ENCODE peak calls at places on chromosomes 2 and 18, in eight cellular contexts. Z is spleen, N is Calu3, Q is body of pancreas, E is H9, B is colonic mucosa, C is lower lobe of right lung, V is HCT116. Y is an unnamed sample.

GRCh38 chr18:35376393-35376741 is 770 bp downstream of the ZNF396 start:
- DNase-seq in Q (peak; percentile 38), Z (peak; percentile 90), C (peak; percentile 73), B (peak; percentile 25), E (peak; percentile 61), V (no peak), N (peak; percentile 29), Y (no peak)

GRCh38 chr18:22346342-22346967 is 71.3 kb downstream of the CTAGE1 start:
- DNase-seq in V (no peak), B (peak; percentile 88), N (peak; percentile 62), Z (no peak), E (no peak), Q (peak; percentile 64), C (no peak), Y (no peak)

GRCh38 chr2:28004086-28004485 is 113.6 kb downstream of the BABAM2 start:
- DNase-seq in Q (no peak), E (no peak), C (no peak), Z (no peak), B (no peak), N (no peak), V (no peak), Y (no peak)

GRCh38 chr2:131425191-131426021 is 50.5 kb upstream of the TUBA3D start:
- DNase-seq in N (no peak), V (no peak), B (no peak), C (no peak), Z (no peak), E (no peak), Q (no peak), Y (no peak)

GRCh38 chr2:234376229-234376628 is 120.7 kb downstream of the ARL4C start:
- DNase-seq in Q (no peak), E (no peak), C (no peak), V (no peak), Z (no peak), B (no peak), N (no peak), Y (no peak)

GRCh38 chr18:37497836-37498518 is 67.6 kb downstream of the CELF4 start:
- DNase-seq in Z (no peak), N (no peak), E (no peak), Q (no peak), V (no peak), C (no peak), B (no peak), Y (no peak)

GRCh38 chr2:197297262-197297661 is 13.3 kb downstream of the ANKRD44 start:
- DNase-seq in N (no peak), Q (no peak), C (no peak), E (no peak), Z (no peak), B (no peak), V (no peak), Y (no peak)

GRCh38 chr2:74715880-74716279 is 61.8 kb downstream of the SEMA4F start:
- DNase-seq in V (no peak), Q (no peak), N (no peak), C (no peak), E (no peak), B (no peak), Z (no peak), Y (no peak)

GRCh38 chr2:232113821-232114220 is 152.3 kb downstream of the DIS3L2 start:
- DNase-seq in Z (no peak), Q (no peak), B (no peak), V (no peak), C (no peak), E (no peak), N (no peak), Y (no peak)

GRCh38 chr2:232111551-232111950 is 150.0 kb downstream of the DIS3L2 start:
- DNase-seq in Z (no peak), C (no peak), B (no peak), Q (no peak), N (no peak), V (no peak), E (no peak), Y (no peak)

GRCh38 chr2:232120911-232121310 is 159.4 kb downstream of the DIS3L2 start:
- DNase-seq in Z (no peak), B (no peak), Q (no peak), E (no peak), V (no peak), C (no peak), N (no peak), Y (no peak)

GRCh38 chr2:232116839-232117238 is 155.3 kb downstream of the DIS3L2 start:
- DNase-seq in N (no peak), V (no peak), C (no peak), Q (no peak), Z (no peak), B (no peak), E (no peak), Y (no peak)

DNA sequence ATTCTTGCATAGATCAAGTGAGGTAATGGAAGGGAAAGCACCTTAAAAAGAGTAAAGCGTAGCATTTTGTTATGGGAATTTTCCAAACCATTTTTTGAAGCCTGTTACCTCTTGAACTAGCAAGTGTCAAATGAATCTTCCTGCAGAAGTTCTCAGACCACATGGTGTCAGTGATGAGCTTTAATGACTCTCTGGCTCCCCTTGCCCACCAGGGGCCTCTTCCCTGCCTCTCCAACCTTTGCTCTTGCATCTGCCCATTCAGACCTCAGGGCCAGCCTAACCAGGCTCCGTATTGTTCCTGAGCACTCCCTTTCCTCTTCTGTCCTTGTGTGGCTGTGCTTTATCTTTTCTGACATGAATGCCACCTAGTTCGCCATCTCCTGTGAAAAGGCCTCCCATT is 155.9 kb downstream of the DIS3L2 start:
- DNase-seq in Q (no peak), Z (no peak), C (no peak), N (no peak), E (peak; percentile 60), B (no peak), V (no peak), Y (no peak)
- TF ChIP-seq CTCF in Q (no peak), Z (no peak), C (no peak), N (no peak), E (peak; percentile 66), B (no peak), V (peak; percentile 14), Y (no peak)

DNA sequence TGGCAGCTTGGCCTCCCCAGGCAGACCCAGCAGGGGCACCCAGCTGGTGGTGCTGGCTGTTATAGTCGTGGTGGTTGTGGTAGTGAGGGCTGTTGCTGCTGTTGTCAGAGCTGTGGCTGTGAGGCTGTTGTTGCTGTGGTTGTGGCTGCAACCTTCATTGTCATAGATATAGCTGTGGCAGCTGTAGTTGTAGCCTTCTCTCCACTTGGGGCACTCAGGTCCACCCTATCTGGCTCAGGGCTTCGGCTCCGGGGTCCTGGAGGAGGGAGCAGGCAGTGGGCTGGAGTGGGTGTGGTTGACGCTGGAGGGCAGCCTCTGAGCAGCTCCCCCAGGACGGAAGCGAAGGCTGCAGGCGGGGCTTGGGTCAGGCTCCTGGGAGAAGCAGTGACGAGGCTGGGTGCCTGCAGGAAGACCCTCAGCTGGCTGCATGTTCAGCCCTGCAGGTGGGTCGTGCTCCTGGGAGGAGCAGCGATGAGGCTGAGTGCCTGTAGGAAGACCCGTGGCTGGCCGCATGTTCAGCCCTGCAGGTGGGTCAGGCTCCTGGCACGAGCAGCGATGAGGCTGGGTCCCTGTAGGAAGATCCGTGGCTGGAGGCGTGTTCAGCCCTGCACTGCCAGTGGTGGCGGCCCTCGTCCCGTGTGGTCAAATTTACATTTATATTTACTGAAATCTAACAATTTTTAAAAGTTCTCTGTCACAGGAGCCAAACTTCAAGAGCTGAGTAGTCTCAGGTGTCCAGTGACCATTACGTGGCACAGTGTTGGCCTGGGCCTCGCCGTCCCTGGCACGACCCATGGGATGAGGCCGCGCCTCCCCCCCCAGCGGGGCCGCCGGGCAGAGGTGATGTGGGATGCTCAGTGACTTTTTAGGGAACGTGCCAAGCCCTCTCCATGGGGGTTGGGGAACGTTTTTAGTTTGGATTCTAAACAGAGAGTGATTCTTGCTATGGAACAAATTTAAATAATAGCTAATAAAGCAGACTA is 79.2 kb upstream of the PXDN start:
- DNase-seq in V (no peak), C (no peak), Z (no peak), Q (no peak), B (no peak), N (no peak), E (peak; percentile 93), Y (no peak)
- TF ChIP-seq CTCF in V (no peak), C (no peak), Z (no peak), Q (no peak), B (no peak), N (no peak), E (peak; percentile 60), Y (peak; percentile 51)

DNA sequence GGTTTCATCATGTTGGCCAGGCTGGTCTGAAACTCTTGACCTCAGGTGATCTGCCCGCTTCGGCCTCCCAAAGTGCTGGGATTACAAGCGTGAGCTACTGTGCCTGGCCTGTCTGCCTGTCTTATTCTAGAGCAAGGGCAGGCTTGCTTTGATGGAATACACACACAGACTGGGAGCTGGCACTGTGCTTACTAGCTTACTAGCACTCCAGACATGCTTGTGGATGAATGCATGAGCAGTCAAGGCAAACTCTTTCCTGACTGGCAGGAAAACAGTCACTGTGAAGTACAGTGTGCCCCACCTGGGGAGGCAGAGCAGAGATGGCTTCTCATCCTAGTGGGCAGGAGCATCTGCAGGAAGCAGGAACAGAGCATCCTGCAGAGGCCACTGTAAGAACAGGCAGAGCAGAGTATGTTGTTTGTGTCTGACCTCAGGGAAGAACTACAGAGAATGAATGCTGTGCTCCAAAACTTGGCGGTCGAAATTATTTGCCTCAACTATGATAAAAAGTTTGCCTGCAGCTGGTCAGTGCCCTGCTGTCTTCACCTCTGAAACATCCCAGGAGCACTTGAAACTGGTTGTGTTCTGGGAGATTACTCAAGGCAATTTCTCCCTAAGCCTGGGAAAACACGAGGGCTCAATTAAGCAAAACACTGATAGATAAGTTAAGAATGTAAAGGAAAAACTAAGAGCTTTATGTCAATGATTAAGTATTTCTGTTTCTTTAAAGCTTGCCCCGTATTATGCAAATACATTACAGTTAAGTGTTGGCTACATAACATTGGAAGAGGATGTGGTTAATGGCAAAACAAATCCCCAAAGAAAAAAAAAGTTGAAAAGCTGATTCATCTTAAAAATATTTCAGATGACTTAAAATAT is 102.4 kb downstream of the VAPA start:
- DNase-seq in V (no peak), B (no peak), C (no peak), E (no peak), N (peak; percentile 27), Q (no peak), Z (no peak), Y (no peak)
- TF ChIP-seq CTCF in V (no peak), B (no peak), C (no peak), E (peak; percentile 32), N (no peak), Q (no peak), Z (no peak), Y (no peak)

GRCh38 chr2:12167525-12168317 is 421.3 kb downstream of the LPIN1 start:
- DNase-seq in B (no peak), C (no peak), E (peak; percentile 54), N (no peak), Z (no peak), V (no peak), Q (peak; percentile 8), Y (no peak)

GRCh38 chr2:12170151-12170550 is 423.7 kb downstream of the LPIN1 start:
- DNase-seq in E (no peak), Z (no peak), Q (no peak), V (no peak), B (no peak), C (no peak), N (no peak), Y (no peak)

GRCh38 chr2:12168354-12169059 is 422.1 kb downstream of the LPIN1 start:
- DNase-seq in C (no peak), Z (no peak), B (no peak), V (no peak), Q (no peak), N (no peak), E (no peak), Y (no peak)

GRCh38 chr2:12169721-12170120 is 423.3 kb downstream of the LPIN1 start:
- DNase-seq in V (no peak), Z (no peak), B (no peak), C (no peak), E (no peak), N (no peak), Q (peak; percentile 32), Y (no peak)

DNA sequence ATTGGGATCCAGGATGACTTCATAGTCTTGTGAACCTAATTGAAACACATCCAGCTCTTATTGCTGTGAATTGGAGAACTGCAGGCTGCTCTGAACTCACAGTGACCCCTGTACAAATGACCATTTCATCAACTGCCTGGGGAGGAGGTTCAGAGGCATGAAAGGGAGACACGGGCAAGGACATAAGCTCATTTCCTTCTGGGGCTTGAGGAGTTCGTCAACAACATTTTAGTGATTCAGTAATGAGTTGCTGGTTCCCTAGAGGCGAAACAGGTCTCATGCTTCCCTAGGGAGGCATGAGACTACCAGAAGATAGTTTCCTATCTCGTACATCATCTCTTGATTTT is 422.6 kb downstream of the LPIN1 start:
- DNase-seq in Z (no peak), V (no peak), Q (peak; percentile 56), E (no peak), C (no peak), B (no peak), N (no peak), Y (no peak)
- TF ChIP-seq CTCF in Z (no peak), V (no peak), Q (no peak), E (no peak), C (no peak), B (no peak), N (no peak), Y (no peak)